ENCODE peak calls at places on chromosomes 11 and 22, in nine cellular contexts. O is non-pigmented ciliary epithelial cell; L is bronchial epithelial cell; X is cardiac muscle cell; B is MCF 10A; J is HL-60; I is stimulated activated CD4-positive, alpha-beta T cell treated with anti-CD3 and anti-CD28 coated beads, TNF-alpha, amount 100 ng/mL, for 48 hours; C is endodermal cell; Y is ELR. H is an unnamed sample.

GRCh38 chr11:112784323-112785073 is 176.7 kb upstream of the NCAM1 start:
- DNase-seq in O (no peak), L (no peak), X (peak; percentile 83), B (peak; percentile 38), J (no peak), I (no peak), C (peak; percentile 70), Y (no peak), H (peak; percentile 2)

GRCh38 chr11:102964867-102965266 is 9.3 kb upstream of the MMP13 start:
- DNase-seq in O (no peak), L (no peak), X (no peak), B (no peak), J (no peak), I (no peak), C (no peak), Y (no peak), H (no peak)

GRCh38 chr11:114279778-114280532 is 16.2 kb upstream of the NNMT start:
- DNase-seq in O (no peak), L (peak; percentile 56), X (no peak), B (peak; percentile 86), J (no peak), I (no peak), C (no peak), Y (peak; percentile 56), H (peak; percentile 57)

GRCh38 chr22:26884921-26885320 is 227.5 kb downstream of the MIAT start:
- DNase-seq in O (no peak), L (no peak), X (no peak), B (no peak), J (no peak), I (no peak), C (no peak), Y (no peak), H (no peak)

GRCh38 chr11:65897020-65897471 is 3.1 kb downstream of the FOSL1 start:
- DNase-seq in O (no peak), L (no peak), X (no peak), B (no peak), J (no peak), I (no peak), C (no peak), Y (peak; percentile 39), H (no peak)

GRCh38 chr11:32136654-32137053 is 45.8 kb downstream of the RCN1 start:
- DNase-seq in O (no peak), L (peak; percentile 2), X (no peak), B (no peak), J (no peak), I (no peak), C (no peak), Y (peak; percentile 23), H (peak; percentile 25)

GRCh38 chr11:723120-723883 is 17.3 kb downstream of the EPS8L2 start:
- DNase-seq in O (peak; percentile 36), L (no peak), X (peak; percentile 54), B (peak; percentile 60), J (no peak), I (no peak), C (no peak), Y (peak; percentile 68), H (peak; percentile 53)

GRCh38 chr11:6433998-6434650 is 6.7 kb downstream of the HPX start:
- DNase-seq in O (no peak), L (no peak), X (no peak), B (no peak), J (no peak), I (no peak), C (no peak), Y (no peak), H (no peak)

GRCh38 chr22:19808873-19809478 is 45.7 kb downstream of the GNB1L start:
- DNase-seq in O (no peak), L (no peak), X (no peak), B (no peak), J (no peak), I (no peak), C (peak; percentile 9), Y (no peak), H (no peak)

GRCh38 chr11:65396769-65397745 is 10.6 kb downstream of the FRMD8 start:
- DNase-seq in O (no peak), L (no peak), X (no peak), B (no peak), J (no peak), I (no peak), C (no peak), Y (no peak), H (no peak)

GRCh38 chr11:133988686-133989410 is 32.1 kb upstream of the IGSF9B start:
- DNase-seq in O (no peak), L (no peak), X (no peak), B (no peak), J (no peak), I (no peak), C (no peak), Y (no peak), H (no peak)

GRCh38 chr11:3237119-3237518 is 4.9 kb upstream of the MRGPRE start:
- DNase-seq in O (no peak), L (no peak), X (no peak), B (no peak), J (no peak), I (no peak), C (no peak), Y (no peak), H (no peak)

H was measured in EL.